ENCODE peak calls at places on chromosomes 3 and 15, in six cellular contexts. P is brain microvascular endothelial cell; W is kidney tubule cell; H is activated CD8-positive, alpha-beta memory T cell treated with anti-CD3 and anti-CD28 coated beads for 48 hours; D is activated naive CD8-positive, alpha-beta T cell treated with anti-CD3 and anti-CD28 coated beads, Interleukin-2, amount 50 U/mL, for 16 hours; V is stimulated activated CD4-positive, alpha-beta T cell treated with anti-CD3 and anti-CD28 coated beads, Interleukin-12 subunit alpha, Interleukin-12 subunit beta, amount 100 ng/mL, for 24 hours. O is an unnamed sample.

GRCh38 chr3:50194128-50194902 is 2.9 kb downstream of the GNAT1 start:
- DNase-seq in W (peak; percentile 65), V (peak; percentile 56), H (peak; percentile 58), D (peak; percentile 62), P (peak; percentile 18), O (peak; percentile 51)

GRCh38 chr15:73948982-73949381 is 22.7 kb downstream of the LOXL1 start:
- DNase-seq in W (no peak), P (no peak), D (no peak), V (no peak), H (no peak), O (no peak)

GRCh38 chr15:37880009-37880834 is 54.2 kb upstream of the TMCO5A start:
- DNase-seq in V (no peak), W (peak; percentile 71), P (peak; percentile 44), H (no peak), D (no peak), O (peak; percentile 79)

GRCh38 chr15:85312925-85313324 is 67.5 kb upstream of the AKAP13 start:
- DNase-seq in V (no peak), D (no peak), H (no peak), W (peak; percentile 54), P (peak; percentile 75), O (peak; percentile 92)

GRCh38 chr3:38960042-38960622 is 91.6 kb downstream of the SCN11A start:
- DNase-seq in D (no peak), H (no peak), P (no peak), W (no peak), V (no peak), O (no peak)

GRCh38 chr15:28921925-28922711 is 36.3 kb downstream of the APBA2 start:
- DNase-seq in P (no peak), H (no peak), D (no peak), W (no peak), V (no peak), O (no peak)

GRCh38 chr15:99176757-99177156 is 71.9 kb downstream of the SYNM start:
- DNase-seq in P (no peak), H (no peak), W (peak; percentile 20), D (no peak), V (no peak), O (no peak)

GRCh38 chr3:11985866-11986265 is 18.3 kb upstream of the SYN2 start:
- DNase-seq in P (no peak), D (no peak), H (no peak), V (no peak), W (no peak), O (no peak)

GRCh38 chr15:29135702-29136426 is 133.8 kb downstream of the NSMCE3 start:
- DNase-seq in V (no peak), H (no peak), D (no peak), P (no peak), W (no peak), O (no peak)

GRCh38 chr15:32104061-32104980 is 74.0 kb downstream of the CHRNA7 start:
- DNase-seq in H (no peak), W (no peak), D (no peak), V (no peak), P (no peak), O (no peak)

GRCh38 chr3:25783661-25784512 is 644 bp upstream of the NGLY1 start:
- DNase-seq in V (no peak), W (peak; percentile 34), H (no peak), P (peak; percentile 32), D (no peak), O (peak; percentile 46)

GRCh38 chr3:29064085-29064484 is 216.8 kb upstream of the RBMS3 start:
- DNase-seq in V (no peak), P (no peak), W (peak; percentile 43), H (no peak), D (no peak), O (peak; percentile 90)

GRCh38 chr15:48395532-48396011 is 64.3 kb downstream of the DUT start:
- DNase-seq in D (no peak), W (peak; percentile 73), H (no peak), V (no peak), P (no peak), O (peak; percentile 70)

GRCh38 chr3:9669720-9670432 is 20.6 kb downstream of the MTMR14 start:
- DNase-seq in H (no peak), W (peak; percentile 33), D (no peak), V (no peak), P (no peak), O (no peak)

GRCh38 chr15:70419046-70419445 is 321.3 kb upstream of the TLE3 start:
- DNase-seq in W (no peak), P (no peak), H (no peak), D (no peak), V (no peak), O (no peak)

GRCh38 chr3:19103510-19103909 is 44.8 kb upstream of the KCNH8 start:
- DNase-seq in W (no peak), V (no peak), P (no peak), D (no peak), H (no peak), O (no peak)

GRCh38 chr3:122415104-122415744 is 638 bp downstream of the WDR5B start:
- DNase-seq in D (peak; percentile 3), P (peak; percentile 58), V (no peak), H (no peak), W (peak; percentile 80), O (peak; percentile 52)

GRCh38 chr3:70861234-70861633 is 548.8 kb upstream of the MDFIC2 start:
- DNase-seq in D (no peak), V (no peak), P (peak; percentile 89), H (no peak), W (peak; percentile 83), O (peak; percentile 64)

GRCh38 chr15:38726187-38726586 is 161.6 kb upstream of the RASGRP1 start:
- DNase-seq in W (no peak), D (no peak), V (no peak), P (no peak), H (no peak), O (no peak)

O was measured in astrocyte of the spinal cord.